ENCODE peak calls at places on chromosomes 4 and X, in nine cellular contexts. Y is MG63; M is skeletal muscle cell; H is IMR-90; K is GM23248; N is hepatocyte; O is aorta; C is CD4-positive, alpha-beta memory T cell; G is GM23338. X is an unnamed sample.

GRCh38 chrX:101659601-101660063 is at the start of gene ARMCX2:
- DNase-seq in N (peak; percentile 73), H (peak; percentile 69), K (peak; percentile 79), Y (peak; percentile 15), C (no peak), O (peak; percentile 85), M (peak; percentile 50), G (peak; percentile 66), X (peak; percentile 66)

GRCh38 chrX:153708415-153708814 is 15.8 kb downstream of the BCAP31 start:
- DNase-seq in O (no peak), H (peak; percentile 79), C (no peak), G (peak; percentile 73), Y (peak; percentile 65), N (peak; percentile 84), M (peak; percentile 43), K (peak; percentile 79), X (peak; percentile 84)

GRCh38 chrX:9131066-9131465 is 97.1 kb upstream of the FAM9B start:
- DNase-seq in O (no peak), N (no peak), C (no peak), K (peak; percentile 59), Y (no peak), G (no peak), M (no peak), H (peak; percentile 24), X (peak; percentile 28)

GRCh38 chr4:120443111-120443510 is 376.5 kb upstream of the MAD2L1 start:
- DNase-seq in O (no peak), G (no peak), C (no peak), M (peak; percentile 98), N (no peak), H (no peak), K (peak; percentile 57), Y (peak; percentile 23), X (peak; percentile 94)

GRCh38 chr4:113173132-113173531 is 123.7 kb downstream of the ANK2 start:
- DNase-seq in H (no peak), O (no peak), Y (no peak), G (no peak), C (no peak), K (no peak), M (no peak), N (no peak), X (no peak)

GRCh38 chr4:150579591-150580234 is 2.2 kb upstream of the MAB21L2 start:
- DNase-seq in Y (peak; percentile 3), H (peak; percentile 43), C (no peak), O (peak; percentile 76), N (peak; percentile 46), G (peak; percentile 50), M (no peak), K (peak; percentile 66), X (no peak)

GRCh38 chr4:26052663-26053534 is 138.9 kb downstream of the SMIM20 start:
- DNase-seq in O (no peak), H (no peak), G (no peak), C (no peak), Y (no peak), N (no peak), M (no peak), K (no peak), X (no peak)

GRCh38 chr4:24551492-24552330 is 32.6 kb downstream of the DHX15 start:
- DNase-seq in H (peak; percentile 70), C (no peak), N (peak; percentile 6), Y (no peak), M (no peak), G (no peak), K (peak; percentile 55), O (no peak), X (peak; percentile 24)

GRCh38 chr4:1239141-1239948 is 9.6 kb downstream of the CTBP1 start:
- DNase-seq in G (peak; percentile 2), H (no peak), M (no peak), O (peak; percentile 64), Y (no peak), K (no peak), C (no peak), N (no peak), X (no peak)

GRCh38 chrX:82764521-82764920 is 743.6 kb upstream of the POU3F4 start:
- DNase-seq in H (no peak), M (no peak), K (no peak), G (no peak), N (no peak), C (no peak), Y (no peak), O (no peak), X (no peak)

GRCh38 chr4:7759221-7759620 is 180.4 kb downstream of the AFAP1 start:
- DNase-seq in N (no peak), M (no peak), O (no peak), K (no peak), H (no peak), G (no peak), Y (no peak), C (peak; percentile 78), X (no peak)

GRCh38 chrX:50876551-50876950 is 34.0 kb upstream of the BMP15 start:
- DNase-seq in O (no peak), N (no peak), K (no peak), C (no peak), M (no peak), G (peak; percentile 8), H (no peak), Y (no peak), X (no peak)

GRCh38 chrX:74325130-74326059 is 21.4 kb downstream of the ZCCHC13 start:
- DNase-seq in O (no peak), C (no peak), H (no peak), N (no peak), M (no peak), Y (no peak), G (peak; percentile 89), K (no peak), X (no peak)

DNA sequence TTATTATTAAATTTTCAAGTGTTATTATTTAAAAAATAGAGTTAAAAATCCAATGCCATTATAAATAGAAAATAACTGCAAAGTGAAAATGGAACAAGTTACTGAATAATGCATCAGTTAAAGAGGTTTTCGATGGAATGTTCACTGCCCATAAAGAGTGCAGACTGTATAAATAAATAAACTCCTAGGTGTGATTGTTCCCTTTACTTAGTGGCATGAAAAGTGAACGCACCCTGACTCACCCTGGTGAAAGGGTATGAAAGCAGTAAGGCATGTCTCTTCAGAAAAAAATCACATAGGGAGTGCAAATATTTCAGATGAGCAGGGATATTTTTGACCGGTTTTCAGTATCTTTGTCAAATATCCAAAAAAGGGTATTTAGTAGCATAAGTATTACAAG is 387.8 kb downstream of the DCAF12L2 start:
- DNase-seq in C (no peak), G (no peak), Y (no peak), N (no peak), O (no peak), H (no peak), K (no peak), M (no peak), X (no peak)
- H3K4me3 ChIP-seq in C (no peak overlapping the region), G (no peak overlapping the region), Y (no peak overlapping the region), N (no peak overlapping the region), O (no peak overlapping the region), H (no peak overlapping the region), K (no peak overlapping the region), M (no peak overlapping the region), X (no peak overlapping the region)

GRCh38 chr4:41257901-41258300 is 1.2 kb downstream of the UCHL1 start:
- DNase-seq in H (no peak), Y (no peak), G (no peak), K (no peak), C (no peak), O (no peak), M (no peak), N (no peak), X (no peak)
- H3K4me3 ChIP-seq in H (peak overlapping the region; percentile 94), Y (peak overlapping the region; percentile 53), G (peak overlapping the region; percentile 65), K (peak overlapping the region; percentile 71), C (no peak overlapping the region), O (peak overlapping the region; percentile 51), M (peak overlapping the region; percentile 87), N (peak overlapping the region; percentile 84), X (peak overlapping the region; percentile 43)

DNA sequence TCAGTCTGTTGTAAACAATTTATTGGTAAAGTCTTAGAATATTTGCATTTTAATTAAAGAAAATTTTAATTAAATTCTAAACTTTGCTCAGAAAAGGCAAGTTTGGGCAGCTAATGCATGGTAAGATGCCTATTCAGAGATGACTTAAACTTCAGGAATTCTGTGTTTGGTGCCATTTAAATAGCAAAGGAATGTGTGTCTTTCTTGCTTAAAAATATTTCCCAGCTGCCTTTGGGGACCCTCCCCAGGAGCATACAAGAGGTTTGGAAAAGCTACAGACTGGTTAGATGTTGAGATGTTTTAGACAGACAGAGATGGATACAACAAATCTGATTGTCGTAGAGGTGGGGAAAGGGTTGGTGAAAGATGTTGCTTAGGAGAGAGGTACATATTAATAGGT is 36.5 kb downstream of the AFF2 start:
- DNase-seq in N (no peak), M (no peak), O (no peak), K (peak; percentile 34), G (no peak), Y (no peak), C (no peak), H (no peak), X (no peak)
- H3K4me3 ChIP-seq in N (no peak overlapping the region), M (no peak overlapping the region), O (no peak overlapping the region), K (no peak overlapping the region), G (no peak overlapping the region), Y (no peak overlapping the region), C (no peak overlapping the region), H (no peak overlapping the region), X (no peak overlapping the region)

GRCh38 chr4:129327637-129328036 is 231.7 kb downstream of the C4orf33 start:
- DNase-seq in O (no peak), H (no peak), M (no peak), N (no peak), G (no peak), K (no peak), Y (no peak), C (no peak), X (no peak)

GRCh38 chr4:129322947-129323346 is 227.0 kb downstream of the C4orf33 start:
- DNase-seq in C (no peak), N (no peak), M (no peak), Y (no peak), O (no peak), H (no peak), K (no peak), G (peak; percentile 55), X (no peak)

GRCh38 chr4:129328176-129328575 is 232.2 kb downstream of the C4orf33 start:
- DNase-seq in H (no peak), G (no peak), Y (no peak), K (no peak), C (no peak), M (no peak), O (no peak), N (no peak), X (no peak)

GRCh38 chr4:129326810-129327209 is 230.9 kb downstream of the C4orf33 start:
- DNase-seq in G (no peak), K (no peak), H (no peak), C (no peak), M (no peak), N (no peak), Y (no peak), O (no peak), X (no peak)

GRCh38 chr4:129323630-129324029 is 227.7 kb downstream of the C4orf33 start:
- DNase-seq in O (no peak), K (no peak), M (no peak), Y (no peak), H (no peak), C (no peak), G (no peak), N (no peak), X (no peak)
- H3K4me3 ChIP-seq in O (no peak overlapping the region), K (no peak overlapping the region), M (no peak overlapping the region), Y (no peak overlapping the region), H (no peak overlapping the region), C (no peak overlapping the region), G (no peak overlapping the region), N (no peak overlapping the region), X (no peak overlapping the region)

X was measured in fibroblast of mammary gland.